ENCODE peak calls at places on chromosomes 11 and 22, in five cellular contexts. One of them, this sample, is unnamed.

GRCh38 chr11:2807276-2807681 is 78.3 kb downstream of the CDKN1C start:
- DNase-seq in fibroblast of mammary gland: no peak
- DNase-seq in CD8-positive, alpha-beta T cell: no peak
- DNase-seq in nephron progenitor cell: no peak
- DNase-seq in neural crest cell: no peak
- DNase-seq in this sample: peak

GRCh38 chr11:34890812-34891211 is 25.4 kb downstream of the APIP start:
- DNase-seq in fibroblast of mammary gland: peak
- DNase-seq in CD8-positive, alpha-beta T cell: no peak
- DNase-seq in nephron progenitor cell: no peak
- DNase-seq in neural crest cell: no peak
- DNase-seq in this sample: no peak

GRCh38 chr11:105007463-105007862 is 15.5 kb downstream of the CASP5 start:
- DNase-seq in fibroblast of mammary gland: no peak
- DNase-seq in CD8-positive, alpha-beta T cell: no peak
- DNase-seq in nephron progenitor cell: no peak
- DNase-seq in neural crest cell: no peak
- DNase-seq in this sample: no peak

GRCh38 chr11:134275534-134276395 is at the start of gene GLB1L3:
- DNase-seq in fibroblast of mammary gland: no peak
- DNase-seq in CD8-positive, alpha-beta T cell: peak
- DNase-seq in nephron progenitor cell: peak
- DNase-seq in neural crest cell: peak
- DNase-seq in this sample: peak

GRCh38 chr11:3056296-3057068 is 741 bp downstream of the CARS1 start:
- DNase-seq in fibroblast of mammary gland: no peak
- DNase-seq in CD8-positive, alpha-beta T cell: no peak
- DNase-seq in nephron progenitor cell: peak
- DNase-seq in neural crest cell: no peak
- DNase-seq in this sample: no peak

GRCh38 chr11:109247071-109247470 is 174.9 kb upstream of the C11orf87 start:
- DNase-seq in fibroblast of mammary gland: peak
- DNase-seq in CD8-positive, alpha-beta T cell: no peak
- DNase-seq in nephron progenitor cell: no peak
- DNase-seq in neural crest cell: no peak
- DNase-seq in this sample: no peak

GRCh38 chr22:16956290-16956689 is 51.7 kb downstream of the GAB4 start:
- DNase-seq in fibroblast of mammary gland: no peak
- DNase-seq in CD8-positive, alpha-beta T cell: no peak
- DNase-seq in nephron progenitor cell: no peak
- DNase-seq in neural crest cell: no peak
- DNase-seq in this sample: peak

GRCh38 chr11:64321533-64321932 is 3.6 kb downstream of the PRDX5 start:
- DNase-seq in fibroblast of mammary gland: no peak
- DNase-seq in CD8-positive, alpha-beta T cell: no peak
- DNase-seq in nephron progenitor cell: no peak
- DNase-seq in neural crest cell: no peak
- DNase-seq in this sample: no peak

GRCh38 chr11:10893713-10894112 is 35.9 kb upstream of the ZBED5 start:
- DNase-seq in fibroblast of mammary gland: peak
- DNase-seq in CD8-positive, alpha-beta T cell: no peak
- DNase-seq in nephron progenitor cell: no peak
- DNase-seq in neural crest cell: no peak
- DNase-seq in this sample: no peak

GRCh38 chr11:107719557-107720304 is 7.9 kb upstream of the SLN start:
- DNase-seq in fibroblast of mammary gland: peak
- DNase-seq in CD8-positive, alpha-beta T cell: no peak
- DNase-seq in nephron progenitor cell: no peak
- DNase-seq in neural crest cell: no peak
- DNase-seq in this sample: no peak

GRCh38 chr11:78432956-78433355 is 15.3 kb upstream of the GAB2 start:
- DNase-seq in fibroblast of mammary gland: no peak
- DNase-seq in CD8-positive, alpha-beta T cell: no peak
- DNase-seq in nephron progenitor cell: no peak
- DNase-seq in neural crest cell: no peak
- DNase-seq in this sample: no peak

GRCh38 chr11:66713746-66714480 is 15.1 kb downstream of the SPTBN2 start:
- DNase-seq in fibroblast of mammary gland: no peak
- DNase-seq in CD8-positive, alpha-beta T cell: no peak
- DNase-seq in nephron progenitor cell: no peak
- DNase-seq in neural crest cell: no peak
- DNase-seq in this sample: no peak

GRCh38 chr11:1260023-1260501 is 37.2 kb downstream of the MUC5B start:
- DNase-seq in fibroblast of mammary gland: peak
- DNase-seq in CD8-positive, alpha-beta T cell: no peak
- DNase-seq in nephron progenitor cell: peak
- DNase-seq in neural crest cell: no peak
- DNase-seq in this sample: no peak

GRCh38 chr22:33350961-33351360 is 292.8 kb upstream of the SYN3 start:
- DNase-seq in fibroblast of mammary gland: no peak
- DNase-seq in CD8-positive, alpha-beta T cell: no peak
- DNase-seq in nephron progenitor cell: no peak
- DNase-seq in neural crest cell: no peak
- DNase-seq in this sample: peak

GRCh38 chr11:64240467-64241174 is at the start of gene FKBP2:
- DNase-seq in fibroblast of mammary gland: peak
- DNase-seq in CD8-positive, alpha-beta T cell: peak
- DNase-seq in nephron progenitor cell: peak
- DNase-seq in neural crest cell: peak
- DNase-seq in this sample: peak

GRCh38 chr22:50252081-50253045 is 1.3 kb upstream of the HDAC10 start:
- DNase-seq in fibroblast of mammary gland: peak
- DNase-seq in CD8-positive, alpha-beta T cell: peak
- DNase-seq in nephron progenitor cell: peak
- DNase-seq in neural crest cell: peak
- DNase-seq in this sample: no peak

GRCh38 chr11:57111646-57112045 is 70.1 kb upstream of the LRRC55 start:
- DNase-seq in fibroblast of mammary gland: no peak
- DNase-seq in CD8-positive, alpha-beta T cell: no peak
- DNase-seq in nephron progenitor cell: no peak
- DNase-seq in neural crest cell: no peak
- DNase-seq in this sample: no peak

GRCh38 chr11:8787372-8787771 is 104.8 kb downstream of the RPL27A start:
- DNase-seq in fibroblast of mammary gland: no peak
- DNase-seq in CD8-positive, alpha-beta T cell: no peak
- DNase-seq in nephron progenitor cell: no peak
- DNase-seq in neural crest cell: no peak
- DNase-seq in this sample: no peak

GRCh38 chr11:2256293-2256913 is 14.0 kb downstream of the ASCL2 start:
- DNase-seq in fibroblast of mammary gland: no peak
- DNase-seq in CD8-positive, alpha-beta T cell: no peak
- DNase-seq in nephron progenitor cell: no peak
- DNase-seq in neural crest cell: no peak
- DNase-seq in this sample: no peak

GRCh38 chr11:99693941-99694492 is 673.3 kb downstream of the CNTN5 start:
- DNase-seq in fibroblast of mammary gland: peak
- DNase-seq in CD8-positive, alpha-beta T cell: no peak
- DNase-seq in nephron progenitor cell: no peak
- DNase-seq in neural crest cell: no peak
- DNase-seq in this sample: no peak

GRCh38 chr11:86608251-86608799 is 64.1 kb downstream of the ME3 start:
- DNase-seq in fibroblast of mammary gland: peak
- DNase-seq in CD8-positive, alpha-beta T cell: no peak
- DNase-seq in nephron progenitor cell: peak
- DNase-seq in neural crest cell: peak
- DNase-seq in this sample: no peak

GRCh38 chr11:12196335-12196734 is 85.9 kb downstream of the MICAL2 start:
- DNase-seq in fibroblast of mammary gland: no peak
- DNase-seq in CD8-positive, alpha-beta T cell: no peak
- DNase-seq in nephron progenitor cell: no peak
- DNase-seq in neural crest cell: no peak
- DNase-seq in this sample: no peak

GRCh38 chr11:17522655-17523054 is 21.6 kb downstream of the USH1C start:
- DNase-seq in fibroblast of mammary gland: no peak
- DNase-seq in CD8-positive, alpha-beta T cell: no peak
- DNase-seq in nephron progenitor cell: no peak
- DNase-seq in neural crest cell: no peak
- DNase-seq in this sample: no peak

GRCh38 chr11:57597971-57598830 is 716 bp downstream of the SERPING1 start:
- DNase-seq in fibroblast of mammary gland: peak
- DNase-seq in CD8-positive, alpha-beta T cell: no peak
- DNase-seq in nephron progenitor cell: peak
- DNase-seq in neural crest cell: peak
- DNase-seq in this sample: no peak

GRCh38 chr11:44658451-44658850 is 68.3 kb upstream of the TSPAN18 start:
- DNase-seq in fibroblast of mammary gland: no peak
- DNase-seq in CD8-positive, alpha-beta T cell: no peak
- DNase-seq in nephron progenitor cell: peak
- DNase-seq in neural crest cell: no peak
- DNase-seq in this sample: no peak

GRCh38 chr22:23786261-23786710 is 480 bp upstream of the SMARCB1 start:
- DNase-seq in fibroblast of mammary gland: no peak
- DNase-seq in CD8-positive, alpha-beta T cell: no peak
- DNase-seq in nephron progenitor cell: no peak
- DNase-seq in neural crest cell: no peak
- DNase-seq in this sample: no peak

GRCh38 chr11:129846508-129847335 is 31.1 kb downstream of the TMEM45B start:
- DNase-seq in fibroblast of mammary gland: peak
- DNase-seq in CD8-positive, alpha-beta T cell: no peak
- DNase-seq in nephron progenitor cell: no peak
- DNase-seq in neural crest cell: no peak
- DNase-seq in this sample: no peak

GRCh38 chr22:16807109-16807508 is 18.1 kb downstream of the XKR3 start:
- DNase-seq in fibroblast of mammary gland: no peak
- DNase-seq in CD8-positive, alpha-beta T cell: no peak
- DNase-seq in nephron progenitor cell: no peak
- DNase-seq in neural crest cell: no peak
- DNase-seq in this sample: no peak

GRCh38 chr11:115222218-115222862 is 281.9 kb downstream of the CADM1 start:
- DNase-seq in fibroblast of mammary gland: peak
- DNase-seq in CD8-positive, alpha-beta T cell: no peak
- DNase-seq in nephron progenitor cell: no peak
- DNase-seq in neural crest cell: no peak
- DNase-seq in this sample: no peak

GRCh38 chr22:23070418-23071162 is at the start of gene GNAZ:
- DNase-seq in fibroblast of mammary gland: no peak
- DNase-seq in CD8-positive, alpha-beta T cell: no peak
- DNase-seq in nephron progenitor cell: peak
- DNase-seq in neural crest cell: peak
- DNase-seq in this sample: no peak

GRCh38 chr22:38826386-38826785 is 17.4 kb downstream of the NPTXR start:
- DNase-seq in fibroblast of mammary gland: no peak
- DNase-seq in CD8-positive, alpha-beta T cell: no peak
- DNase-seq in nephron progenitor cell: no peak
- DNase-seq in neural crest cell: no peak
- DNase-seq in this sample: no peak

GRCh38 chr22:38823076-38823475 is 20.8 kb downstream of the NPTXR start:
- DNase-seq in fibroblast of mammary gland: no peak
- DNase-seq in CD8-positive, alpha-beta T cell: no peak
- DNase-seq in nephron progenitor cell: no peak
- DNase-seq in neural crest cell: no peak
- DNase-seq in this sample: no peak

GRCh38 chr22:38823637-38824036 is 20.2 kb downstream of the NPTXR start:
- DNase-seq in fibroblast of mammary gland: no peak
- DNase-seq in CD8-positive, alpha-beta T cell: no peak
- DNase-seq in nephron progenitor cell: no peak
- DNase-seq in neural crest cell: no peak
- DNase-seq in this sample: no peak

GRCh38 chr22:38826801-38827200 is 17.0 kb downstream of the NPTXR start:
- DNase-seq in fibroblast of mammary gland: no peak
- DNase-seq in CD8-positive, alpha-beta T cell: no peak
- DNase-seq in nephron progenitor cell: no peak
- DNase-seq in neural crest cell: no peak
- DNase-seq in this sample: no peak

DNA sequence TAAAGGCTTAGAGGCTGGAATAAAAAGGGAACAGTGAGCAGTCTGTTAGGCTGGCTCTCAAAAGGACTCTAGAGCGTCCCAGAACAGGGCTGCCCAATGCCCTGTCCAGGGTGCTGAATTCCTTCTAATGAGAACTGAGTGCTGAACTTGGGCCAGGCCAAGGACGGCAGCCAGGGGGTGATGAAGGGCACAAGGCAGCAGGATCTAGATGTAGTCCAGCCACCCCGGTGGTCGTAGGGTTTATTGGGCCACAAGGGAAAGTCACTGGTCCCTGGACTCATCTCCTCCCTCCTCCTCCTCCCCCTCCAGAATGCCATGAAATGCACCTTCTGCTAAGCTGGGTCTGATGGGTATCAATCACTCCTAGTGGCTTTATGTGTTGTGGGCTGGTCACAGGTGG is 19.2 kb downstream of the NPTXR start:
- DNase-seq in fibroblast of mammary gland: peak
- DNase-seq in CD8-positive, alpha-beta T cell: no peak
- DNase-seq in nephron progenitor cell: peak
- DNase-seq in neural crest cell: peak
- DNase-seq in this sample: peak
- TF ChIP-seq CTCF in fibroblast of mammary gland: peak
- TF ChIP-seq CTCF in CD8-positive, alpha-beta T cell: no peak
- TF ChIP-seq CTCF in nephron progenitor cell: peak
- TF ChIP-seq CTCF in neural crest cell: peak
- TF ChIP-seq CTCF in this sample: peak

DNA sequence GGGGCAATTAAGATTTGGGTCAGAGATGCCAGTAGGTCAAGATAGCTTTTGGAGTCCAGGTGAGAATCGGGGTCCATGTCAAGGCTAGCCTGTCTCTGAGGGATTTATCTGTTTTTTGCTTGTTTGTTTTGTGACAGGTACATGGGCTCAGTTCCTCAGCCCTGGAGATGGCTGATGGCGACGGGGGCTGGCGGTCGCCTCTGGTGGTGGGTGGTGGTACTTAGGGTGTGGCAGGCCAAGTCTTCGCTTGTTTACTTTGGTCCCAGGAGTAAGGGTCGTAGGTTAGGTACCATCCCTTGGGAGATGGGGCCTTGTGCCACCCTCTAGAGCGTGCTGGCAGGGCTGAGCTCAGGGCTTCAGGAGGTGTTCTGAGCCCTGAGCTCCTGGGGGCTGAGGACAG is 4.7 kb downstream of the SLC25A45 start:
- DNase-seq in fibroblast of mammary gland: no peak
- DNase-seq in CD8-positive, alpha-beta T cell: no peak
- DNase-seq in nephron progenitor cell: no peak
- DNase-seq in neural crest cell: no peak
- DNase-seq in this sample: no peak
- TF ChIP-seq CTCF in fibroblast of mammary gland: no peak
- TF ChIP-seq CTCF in CD8-positive, alpha-beta T cell: no peak
- TF ChIP-seq CTCF in nephron progenitor cell: no peak
- TF ChIP-seq CTCF in neural crest cell: no peak
- TF ChIP-seq CTCF in this sample: no peak

DNA sequence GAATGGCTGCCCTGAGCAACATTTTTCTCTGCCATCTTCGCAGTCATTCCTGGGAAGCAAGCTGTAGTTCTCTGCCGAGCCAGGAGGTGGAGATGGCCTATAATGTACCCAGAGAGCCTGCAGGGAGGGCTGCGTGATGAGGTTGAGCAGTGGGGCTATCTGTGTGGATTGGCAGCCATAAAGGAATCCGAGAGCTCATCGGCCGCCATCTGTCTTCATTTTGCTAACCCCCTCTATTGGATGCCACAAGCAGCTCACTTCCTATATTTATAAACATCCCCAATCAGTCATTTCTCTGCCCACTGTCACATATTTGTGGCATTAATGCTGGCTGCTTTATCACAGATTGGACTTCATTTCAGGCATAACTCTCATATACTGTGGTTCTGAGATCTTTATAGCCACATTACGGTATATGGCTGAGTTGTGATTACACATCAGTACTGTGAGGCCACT is 209.5 kb downstream of the NTM start:
- DNase-seq in fibroblast of mammary gland: peak
- DNase-seq in CD8-positive, alpha-beta T cell: no peak
- DNase-seq in nephron progenitor cell: peak
- DNase-seq in neural crest cell: peak
- DNase-seq in this sample: no peak
- TF ChIP-seq CTCF in fibroblast of mammary gland: peak
- TF ChIP-seq CTCF in CD8-positive, alpha-beta T cell: no peak
- TF ChIP-seq CTCF in nephron progenitor cell: peak
- TF ChIP-seq CTCF in neural crest cell: peak
- TF ChIP-seq CTCF in this sample: peak

GRCh38 chr11:113274708-113275582 is 39.4 kb upstream of the TTC12 start:
- DNase-seq in fibroblast of mammary gland: no peak
- DNase-seq in CD8-positive, alpha-beta T cell: no peak
- DNase-seq in nephron progenitor cell: peak
- DNase-seq in neural crest cell: no peak
- DNase-seq in this sample: no peak
- TF ChIP-seq CTCF in fibroblast of mammary gland: no peak
- TF ChIP-seq CTCF in CD8-positive, alpha-beta T cell: no peak
- TF ChIP-seq CTCF in nephron progenitor cell: no peak
- TF ChIP-seq CTCF in neural crest cell: peak
- TF ChIP-seq CTCF in this sample: no peak